ENCODE peak calls at places on chromosomes 5 and 9, in ten cellular contexts. F, A, J, B, Q, C, T, W, P and L are unnamed samples.

GRCh38 chr5:7495133-7495521 is 99.2 kb downstream of the ADCY2 start:
- DNase-seq in A (no peak), C (no peak), Q (no peak), P (no peak), W (no peak), B (no peak), T (peak; percentile 15), F (no peak), J (no peak), L (no peak)

GRCh38 chr5:101915559-101915958 is 380.5 kb downstream of the SLCO4C1 start:
- DNase-seq in F (no peak), B (peak; percentile 48), T (no peak), C (peak; percentile 1), A (no peak), Q (no peak), P (no peak), J (no peak), W (no peak), L (no peak)

GRCh38 chr5:10489810-10490426 is 48.2 kb downstream of the ROPN1L start:
- DNase-seq in A (no peak), T (no peak), B (no peak), Q (no peak), J (no peak), P (peak; percentile 31), W (peak; percentile 19), F (no peak), C (no peak), L (no peak)

GRCh38 chr5:74374656-74375055 is 265.9 kb downstream of the ENC1 start:
- DNase-seq in C (no peak), T (no peak), W (no peak), A (no peak), B (no peak), P (no peak), J (no peak), F (no peak), Q (no peak), L (no peak)

GRCh38 chr5:141637266-141637692 is 482 bp downstream of the RELL2 start:
- DNase-seq in T (peak; percentile 62), W (no peak), J (no peak), P (no peak), B (no peak), A (peak; percentile 70), C (no peak), F (peak; percentile 86), Q (no peak), L (no peak)

GRCh38 chr9:128550770-128551651 is 1.4 kb upstream of the SPTAN1 start:
- DNase-seq in W (peak; percentile 75), Q (no peak), C (peak; percentile 12), B (no peak), J (peak; percentile 49), F (no peak), T (peak; percentile 88), P (peak; percentile 24), A (no peak), L (peak; percentile 60)

GRCh38 chr9:127825319-127826051 is 22.8 kb downstream of the FPGS start:
- DNase-seq in T (peak; percentile 92), C (no peak), Q (peak; percentile 44), P (no peak), B (peak; percentile 45), A (peak; percentile 71), J (peak; percentile 83), F (peak; percentile 80), W (no peak), L (no peak)

GRCh38 chr5:73796164-73797141 is 170.5 kb downstream of the ARHGEF28 start:
- DNase-seq in P (peak; percentile 98), J (no peak), A (no peak), W (peak; percentile 99), T (no peak), C (peak; percentile 96), F (no peak), B (peak; percentile 96), Q (no peak), L (peak; percentile 94)

GRCh38 chr5:68407312-68408239 is 192.0 kb downstream of the PIK3R1 start:
- DNase-seq in C (no peak), P (no peak), Q (no peak), W (no peak), B (no peak), F (no peak), J (no peak), T (no peak), A (no peak), L (no peak)

GRCh38 chr9:34558911-34559615 is 30.5 kb downstream of the CNTFR start:
- DNase-seq in B (no peak), A (no peak), T (no peak), Q (peak; percentile 97), C (no peak), P (no peak), W (no peak), J (peak; percentile 92), F (peak; percentile 52), L (no peak)

GRCh38 chr9:34558341-34558740 is 31.2 kb downstream of the CNTFR start:
- DNase-seq in F (no peak), J (no peak), C (no peak), A (no peak), Q (no peak), T (no peak), W (no peak), P (no peak), B (no peak), L (no peak)

GRCh38 chr9:34557421-34558321 is 31.9 kb downstream of the CNTFR start:
- DNase-seq in P (no peak), A (no peak), C (no peak), T (no peak), Q (no peak), W (no peak), J (no peak), F (peak; percentile 61), B (no peak), L (no peak)

GRCh38 chr9:34560574-34561229 is 28.8 kb downstream of the CNTFR start:
- DNase-seq in F (peak; percentile 70), A (peak; percentile 82), B (no peak), T (no peak), J (peak; percentile 49), Q (peak; percentile 54), W (no peak), P (no peak), C (no peak), L (no peak)

GRCh38 chr9:34559616-34560546 is 29.6 kb downstream of the CNTFR start:
- DNase-seq in W (peak; percentile 84), Q (peak; percentile 92), T (peak; percentile 50), F (peak; percentile 79), P (peak; percentile 59), B (peak; percentile 27), J (peak; percentile 91), A (peak; percentile 83), C (peak; percentile 62), L (peak; percentile 70)
- H3K4me3 ChIP-seq in W (peak overlapping the region; percentile 4), Q (peak overlapping the region; percentile 33), T (no peak overlapping the region), F (no peak overlapping the region), P (no peak overlapping the region), B (no peak overlapping the region), J (peak overlapping the region; percentile 50), A (peak overlapping the region; percentile 23), C (no peak overlapping the region), L (no peak overlapping the region)

GRCh38 chr5:4549351-4549750 is 590.8 kb upstream of the ADAMTS16 start:
- DNase-seq in F (no peak), Q (no peak), T (peak; percentile 57), P (no peak), B (no peak), J (no peak), W (no peak), A (no peak), C (no peak), L (no peak)
- TF ChIP-seq CTCF in F (no peak), Q (no peak), T (no peak), P (no peak), B (no peak), J (no peak), W (no peak), A (no peak), C (no peak), L (no peak)

GRCh38 chr5:168270446-168270845 is 21.0 kb upstream of the WWC1 start:
- DNase-seq in A (peak; percentile 68), T (no peak), Q (no peak), C (no peak), J (no peak), P (peak; percentile 62), W (peak; percentile 68), B (peak; percentile 39), F (no peak), L (peak; percentile 90)

GRCh38 chr5:168268949-168269943 is 22.2 kb upstream of the WWC1 start:
- DNase-seq in T (peak; percentile 96), A (peak; percentile 89), Q (peak; percentile 44), F (peak; percentile 91), C (peak; percentile 86), J (peak; percentile 81), W (peak; percentile 86), P (peak; percentile 82), B (peak; percentile 91), L (peak; percentile 86)

GRCh38 chr5:168273056-168273980 is 18.1 kb upstream of the WWC1 start:
- DNase-seq in C (no peak), J (no peak), T (no peak), P (no peak), Q (no peak), F (peak; percentile 58), W (no peak), A (no peak), B (no peak), L (no peak)

GRCh38 chr5:168266016-168266415 is 25.4 kb upstream of the WWC1 start:
- DNase-seq in F (no peak), B (no peak), C (no peak), T (no peak), P (no peak), J (no peak), W (no peak), Q (no peak), A (no peak), L (no peak)

DNA sequence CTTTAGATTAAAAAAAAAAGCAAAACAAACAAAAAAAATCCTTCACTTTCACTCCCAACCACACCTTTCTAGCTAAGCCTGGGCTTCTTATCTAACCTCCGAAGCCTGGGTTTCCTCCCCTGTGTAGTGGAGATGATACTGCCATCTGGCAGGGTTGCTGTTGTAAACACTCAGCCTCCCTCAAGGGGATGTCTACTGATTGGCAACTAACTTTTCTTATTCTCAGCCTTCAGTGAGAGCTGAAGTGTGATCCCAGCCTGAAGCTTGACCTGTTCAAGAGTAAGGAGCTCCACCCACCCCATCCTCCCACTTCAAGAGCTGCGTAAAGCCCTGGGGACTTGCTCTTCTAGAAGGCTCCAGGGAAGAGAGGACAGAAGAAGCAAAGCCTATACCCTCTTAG is 21.5 kb upstream of the WWC1 start:
- DNase-seq in A (no peak), T (peak; percentile 15), J (no peak), Q (no peak), C (no peak), P (peak; percentile 13), F (peak; percentile 46), W (peak; percentile 16), B (peak; percentile 56), L (peak; percentile 35)
- H3K4me3 ChIP-seq in A (no peak overlapping the region), T (no peak overlapping the region), J (peak overlapping the region; percentile 40), Q (no peak overlapping the region), C (no peak overlapping the region), P (no peak overlapping the region), F (no peak overlapping the region), W (no peak overlapping the region), B (peak overlapping the region; percentile 1), L (no peak overlapping the region)

DNA sequence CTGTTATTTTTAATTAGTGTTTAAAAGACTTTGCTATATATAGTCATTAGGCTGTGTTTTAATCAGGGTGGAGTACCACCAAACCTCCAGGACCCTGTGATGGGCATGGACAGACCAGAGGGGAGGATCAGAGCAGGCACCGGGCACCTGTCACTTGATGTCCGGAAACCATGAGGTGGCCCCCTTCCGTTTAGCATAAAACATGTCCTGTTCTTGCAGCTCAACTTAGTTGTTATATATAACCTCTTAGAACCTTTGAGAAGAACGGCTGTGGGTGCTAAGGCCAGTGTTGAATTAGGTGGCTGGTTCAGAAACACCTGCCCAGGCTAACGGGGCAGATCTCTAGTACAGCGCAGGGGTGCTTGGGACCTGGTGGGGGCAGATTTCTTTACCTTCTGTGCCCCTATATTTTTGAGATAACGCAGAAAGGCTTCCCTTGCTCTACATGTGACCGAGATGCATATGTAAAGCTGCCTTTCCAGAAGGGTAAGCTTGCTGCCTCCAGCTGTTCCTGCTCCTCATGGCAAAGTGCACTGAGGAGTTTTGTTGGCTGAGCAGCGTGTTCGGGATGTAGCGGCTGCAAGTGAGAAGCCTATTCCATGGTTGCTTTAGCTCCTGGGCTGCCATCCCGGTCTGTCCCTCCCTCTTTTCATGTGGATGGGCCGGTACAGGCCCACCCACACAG is 255.5 kb downstream of the FANCC start:
- DNase-seq in T (no peak), C (no peak), J (no peak), B (no peak), Q (peak; percentile 45), A (no peak), F (no peak), P (no peak), W (no peak), L (no peak)
- TF ChIP-seq CTCF in T (no peak), C (no peak), J (no peak), B (no peak), Q (no peak), A (no peak), F (no peak), P (no peak), W (no peak), L (no peak)